ENCODE peak calls at places on chromosomes 3 and 15, in five cellular contexts. One of them, this sample, is unnamed.

GRCh38 chr3:32500880-32501784 is 1.5 kb downstream of the CMTM6 start:
- DNase-seq in stomach: no peak
- DNase-seq in A549: no peak
- DNase-seq in IMR-90: no peak
- DNase-seq in heart left ventricle: no peak
- DNase-seq in this sample: peak

GRCh38 chr3:194251461-194251860 is 99.7 kb downstream of the CPN2 start:
- DNase-seq in heart left ventricle: no peak
- DNase-seq in IMR-90: no peak
- DNase-seq in stomach: no peak
- DNase-seq in A549: no peak
- DNase-seq in this sample: no peak

GRCh38 chr3:53240989-53241972 is 14.5 kb downstream of the TKT start:
- DNase-seq in heart left ventricle: no peak
- DNase-seq in A549: no peak
- DNase-seq in IMR-90: no peak
- DNase-seq in stomach: no peak
- DNase-seq in this sample: no peak

GRCh38 chr3:131081224-131081623 is 54.5 kb downstream of the NEK11 start:
- DNase-seq in A549: no peak
- DNase-seq in IMR-90: no peak
- DNase-seq in heart left ventricle: no peak
- DNase-seq in stomach: no peak
- DNase-seq in this sample: no peak

GRCh38 chr3:177195941-177196472 is 1.3 kb downstream of the TBL1XR1 start:
- DNase-seq in A549: no peak
- DNase-seq in heart left ventricle: peak
- DNase-seq in stomach: no peak
- DNase-seq in IMR-90: no peak
- DNase-seq in this sample: peak

GRCh38 chr3:129599607-129600006 is 6.9 kb downstream of the PLXND1 start:
- DNase-seq in IMR-90: peak
- DNase-seq in A549: no peak
- DNase-seq in stomach: no peak
- DNase-seq in heart left ventricle: peak
- DNase-seq in this sample: peak

GRCh38 chr3:44966795-44967278 is 9.1 kb downstream of the ZDHHC3 start:
- DNase-seq in heart left ventricle: no peak
- DNase-seq in stomach: peak
- DNase-seq in A549: no peak
- DNase-seq in IMR-90: no peak
- DNase-seq in this sample: peak

GRCh38 chr15:88465633-88466219 is 1.5 kb downstream of the MRPL46 start:
- DNase-seq in A549: no peak
- DNase-seq in IMR-90: peak
- DNase-seq in stomach: no peak
- DNase-seq in heart left ventricle: no peak
- DNase-seq in this sample: peak

GRCh38 chr3:83500422-83500821 is 1458.4 kb upstream of the CADM2 start:
- DNase-seq in IMR-90: no peak
- DNase-seq in heart left ventricle: no peak
- DNase-seq in A549: no peak
- DNase-seq in stomach: no peak
- DNase-seq in this sample: no peak

GRCh38 chr3:106332884-106333283 is 464.1 kb upstream of the CBLB start:
- DNase-seq in stomach: no peak
- DNase-seq in heart left ventricle: no peak
- DNase-seq in IMR-90: peak
- DNase-seq in A549: no peak
- DNase-seq in this sample: no peak

GRCh38 chr15:33278816-33279612 is 31.8 kb upstream of the RYR3 start:
- DNase-seq in heart left ventricle: no peak
- DNase-seq in IMR-90: peak
- DNase-seq in A549: peak
- DNase-seq in stomach: no peak
- DNase-seq in this sample: no peak

GRCh38 chr3:179716226-179716625 is 63.4 kb downstream of the USP13 start:
- DNase-seq in A549: no peak
- DNase-seq in IMR-90: no peak
- DNase-seq in heart left ventricle: no peak
- DNase-seq in stomach: no peak
- DNase-seq in this sample: no peak

GRCh38 chr3:66186545-66186944 is 34.3 kb upstream of the SLC25A26 start:
- DNase-seq in heart left ventricle: no peak
- DNase-seq in IMR-90: no peak
- DNase-seq in A549: no peak
- DNase-seq in stomach: no peak
- DNase-seq in this sample: no peak

GRCh38 chr15:98292442-98293240 is 332.1 kb downstream of the ARRDC4 start:
- DNase-seq in A549: peak
- DNase-seq in heart left ventricle: peak
- DNase-seq in stomach: peak
- DNase-seq in IMR-90: no peak
- DNase-seq in this sample: peak

GRCh38 chr3:55402886-55403605 is 84.1 kb downstream of the WNT5A start:
- DNase-seq in heart left ventricle: no peak
- DNase-seq in IMR-90: peak
- DNase-seq in stomach: no peak
- DNase-seq in A549: no peak
- DNase-seq in this sample: no peak

GRCh38 chr3:73081140-73081539 is 19.7 kb downstream of the EBLN2 start:
- DNase-seq in A549: no peak
- DNase-seq in IMR-90: no peak
- DNase-seq in heart left ventricle: no peak
- DNase-seq in stomach: no peak
- DNase-seq in this sample: no peak

GRCh38 chr3:45226206-45226915 is at the start of gene TMEM158:
- DNase-seq in A549: peak
- DNase-seq in IMR-90: peak
- DNase-seq in stomach: peak
- DNase-seq in heart left ventricle: peak
- DNase-seq in this sample: peak

GRCh38 chr3:7205535-7206331 is 344.8 kb downstream of the GRM7 start:
- DNase-seq in stomach: no peak
- DNase-seq in heart left ventricle: no peak
- DNase-seq in A549: no peak
- DNase-seq in IMR-90: no peak
- DNase-seq in this sample: no peak

GRCh38 chr3:156227704-156228103 is 107.3 kb downstream of the KCNAB1 start:
- DNase-seq in IMR-90: no peak
- DNase-seq in stomach: no peak
- DNase-seq in heart left ventricle: no peak
- DNase-seq in A549: no peak
- DNase-seq in this sample: no peak

GRCh38 chr3:141241248-141242034 is 9.8 kb downstream of the PXYLP1 start:
- DNase-seq in heart left ventricle: peak
- DNase-seq in IMR-90: no peak
- DNase-seq in stomach: no peak
- DNase-seq in A549: no peak
- DNase-seq in this sample: no peak

GRCh38 chr15:35583863-35584528 is 38.0 kb upstream of the DPH6 start:
- DNase-seq in stomach: no peak
- DNase-seq in IMR-90: peak
- DNase-seq in heart left ventricle: no peak
- DNase-seq in A549: no peak
- DNase-seq in this sample: no peak

GRCh38 chr3:149596136-149596770 is 61.6 kb downstream of the WWTR1 start:
- DNase-seq in stomach: no peak
- DNase-seq in IMR-90: peak
- DNase-seq in heart left ventricle: no peak
- DNase-seq in A549: no peak
- DNase-seq in this sample: no peak

GRCh38 chr3:37726445-37727000 is 135.2 kb upstream of the CTDSPL start:
- DNase-seq in heart left ventricle: no peak
- DNase-seq in IMR-90: no peak
- DNase-seq in A549: no peak
- DNase-seq in stomach: no peak
- DNase-seq in this sample: no peak

GRCh38 chr15:84716036-84716732 is at the start of gene SEC11A:
- DNase-seq in stomach: peak
- DNase-seq in IMR-90: peak
- DNase-seq in heart left ventricle: peak
- DNase-seq in A549: peak
- DNase-seq in this sample: peak

GRCh38 chr3:139312959-139313358 is 30.9 kb upstream of the MRPS22 start:
- DNase-seq in IMR-90: peak
- DNase-seq in stomach: no peak
- DNase-seq in heart left ventricle: no peak
- DNase-seq in A549: peak
- DNase-seq in this sample: no peak

GRCh38 chr15:91517491-91518200 is 335.9 kb upstream of the SLCO3A1 start:
- DNase-seq in heart left ventricle: no peak
- DNase-seq in stomach: no peak
- DNase-seq in A549: no peak
- DNase-seq in IMR-90: peak
- DNase-seq in this sample: no peak

GRCh38 chr3:129046037-129046731 is 14.4 kb upstream of the GP9 start:
- DNase-seq in heart left ventricle: no peak
- DNase-seq in IMR-90: no peak
- DNase-seq in A549: no peak
- DNase-seq in stomach: no peak
- DNase-seq in this sample: peak

GRCh38 chr15:50880651-50881114 is 27.8 kb upstream of the AP4E1 start:
- DNase-seq in A549: no peak
- DNase-seq in IMR-90: peak
- DNase-seq in stomach: no peak
- DNase-seq in heart left ventricle: no peak
- DNase-seq in this sample: peak

GRCh38 chr3:15121936-15122335 is 23.0 kb upstream of the RBSN start:
- DNase-seq in stomach: no peak
- DNase-seq in A549: no peak
- DNase-seq in IMR-90: no peak
- DNase-seq in heart left ventricle: no peak
- DNase-seq in this sample: no peak

GRCh38 chr3:16338124-16338523 is 73.1 kb downstream of the OXNAD1 start:
- DNase-seq in IMR-90: no peak
- DNase-seq in heart left ventricle: no peak
- DNase-seq in stomach: peak
- DNase-seq in A549: no peak
- DNase-seq in this sample: no peak

GRCh38 chr3:70933105-70933810 is 620.8 kb upstream of the MDFIC2 start:
- DNase-seq in IMR-90: no peak
- DNase-seq in heart left ventricle: no peak
- DNase-seq in A549: no peak
- DNase-seq in stomach: no peak
- DNase-seq in this sample: no peak

DNA sequence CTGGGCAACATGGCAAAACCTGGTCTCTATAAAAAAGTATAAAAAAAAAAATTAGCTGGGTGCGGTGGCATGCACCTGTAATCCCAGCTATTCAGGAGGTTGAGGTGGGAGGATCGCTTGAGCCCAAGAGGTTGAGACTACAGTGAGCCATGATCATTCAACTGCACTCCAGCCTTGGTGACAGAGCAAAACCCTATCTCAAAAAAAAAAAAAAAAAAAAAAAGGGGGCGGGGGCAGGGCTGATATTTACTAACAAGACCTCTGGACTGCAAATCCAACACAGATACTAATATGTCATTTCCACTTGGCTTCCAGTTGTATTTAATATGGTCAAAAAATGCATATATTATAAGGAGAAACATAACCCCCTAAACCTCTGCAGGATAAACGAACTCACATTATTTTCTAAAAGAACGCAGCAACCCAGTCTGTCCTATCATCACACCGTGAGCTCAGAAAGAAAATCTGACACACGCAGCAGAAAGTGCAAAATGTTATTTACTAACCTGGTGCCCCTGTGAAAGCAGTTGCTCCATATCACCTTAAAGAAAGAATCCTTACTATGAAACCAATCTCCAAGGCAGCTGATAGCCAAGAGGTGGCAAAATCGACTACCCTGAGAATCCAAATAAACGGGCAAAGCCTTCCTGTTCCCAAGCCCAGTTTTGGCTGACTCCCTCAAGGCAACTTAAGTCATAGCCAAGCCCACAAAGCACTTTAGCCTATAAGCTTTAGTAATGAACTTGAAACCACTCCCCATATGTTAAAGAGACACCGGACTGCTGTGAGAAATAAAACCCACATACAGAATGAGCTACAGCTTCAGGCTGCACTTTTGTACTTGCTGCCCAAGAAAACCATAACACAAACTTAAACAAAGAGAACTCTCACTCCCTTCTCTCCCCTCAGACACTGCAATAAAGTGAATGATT is 39.3 kb downstream of the PLD1 start:
- DNase-seq in IMR-90: peak
- DNase-seq in A549: peak
- DNase-seq in stomach: peak
- DNase-seq in heart left ventricle: peak
- DNase-seq in this sample: peak
- TF ChIP-seq POLR2A in IMR-90: no peak
- TF ChIP-seq POLR2A in A549: no peak
- TF ChIP-seq POLR2A in stomach: no peak
- TF ChIP-seq POLR2A in heart left ventricle: peak
- TF ChIP-seq POLR2A in this sample: no peak

DNA sequence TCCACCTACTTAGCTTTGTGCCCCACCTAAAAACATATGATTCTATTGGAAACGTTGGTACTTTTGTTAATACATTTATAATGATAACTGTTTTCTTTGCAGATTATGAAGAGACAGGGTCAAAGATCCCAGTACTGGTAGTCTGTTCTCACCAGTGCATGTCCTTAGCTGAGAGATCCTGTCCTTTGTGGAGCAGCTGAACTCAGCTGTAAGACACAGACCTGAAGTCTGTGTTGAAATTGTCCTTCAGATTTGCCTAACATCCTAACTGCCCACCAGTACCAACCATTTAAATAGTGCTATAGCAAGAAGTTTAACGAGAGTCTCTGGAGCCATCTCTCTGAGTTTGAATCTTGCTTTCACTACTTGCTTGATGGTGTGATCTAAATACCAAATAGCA is 398.7 kb downstream of the FEZF2 start:
- DNase-seq in IMR-90: no peak
- DNase-seq in heart left ventricle: no peak
- DNase-seq in stomach: no peak
- DNase-seq in A549: no peak
- DNase-seq in this sample: no peak
- TF ChIP-seq POLR2A in IMR-90: no peak
- TF ChIP-seq POLR2A in heart left ventricle: no peak
- TF ChIP-seq POLR2A in stomach: no peak
- TF ChIP-seq POLR2A in A549: no peak
- TF ChIP-seq POLR2A in this sample: no peak

DNA sequence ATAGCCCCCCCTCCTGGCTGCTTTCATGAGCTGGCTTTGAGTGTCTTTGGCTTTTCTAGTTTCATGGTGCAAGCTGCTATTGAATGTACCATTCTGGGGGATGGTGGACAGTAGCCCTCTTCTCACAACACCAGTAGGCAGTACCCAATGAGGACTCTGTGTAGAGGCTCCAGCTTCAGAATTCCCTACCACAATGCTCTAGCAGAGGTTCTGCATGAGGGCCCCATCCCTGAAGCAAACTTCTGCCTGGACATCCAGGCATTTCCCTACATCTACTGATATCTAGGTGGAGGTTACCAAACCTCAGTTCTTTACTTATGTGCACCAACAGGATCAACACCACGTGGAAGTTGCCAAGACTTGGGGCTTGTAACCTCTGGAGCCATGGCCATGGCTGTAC is 1742.9 kb downstream of the SI start:
- DNase-seq in heart left ventricle: no peak
- DNase-seq in A549: no peak
- DNase-seq in stomach: no peak
- DNase-seq in IMR-90: no peak
- DNase-seq in this sample: no peak
- TF ChIP-seq POLR2A in heart left ventricle: no peak
- TF ChIP-seq POLR2A in A549: no peak
- TF ChIP-seq POLR2A in stomach: no peak
- TF ChIP-seq POLR2A in IMR-90: no peak
- TF ChIP-seq POLR2A in this sample: no peak

GRCh38 chr3:4983739-4984510 is 4.7 kb downstream of the BHLHE40 start:
- DNase-seq in heart left ventricle: peak
- DNase-seq in A549: no peak
- DNase-seq in stomach: peak
- DNase-seq in IMR-90: peak
- DNase-seq in this sample: no peak
- TF ChIP-seq POLR2A in heart left ventricle: peak
- TF ChIP-seq POLR2A in A549: no peak
- TF ChIP-seq POLR2A in stomach: no peak
- TF ChIP-seq POLR2A in IMR-90: peak
- TF ChIP-seq POLR2A in this sample: peak